ENCODE peak calls at places on chromosomes 11 and 22, in eight cellular contexts. H is EL, L is lower lobe of right lung, K is NCI-H2081, Q is substantia nigra, U is amniotic stem cell, C is Right ventricle myocardium superior, Z is hippocampal formation. X is an unnamed sample.

GRCh38 chr11:108242422-108242821 is 19.6 kb downstream of the ATM start:
- DNase-seq in C (no peak), H (no peak), U (no peak), K (no peak), Q (no peak), Z (no peak), L (no peak), X (no peak)

GRCh38 chr11:4581443-4581842 is at the start of gene OR52I2:
- DNase-seq in Q (no peak), C (no peak), Z (no peak), H (no peak), L (no peak), K (no peak), U (no peak), X (no peak)

GRCh38 chr11:35477871-35478270 is 47.5 kb downstream of the PAMR1 start:
- DNase-seq in Z (no peak), L (no peak), H (no peak), U (no peak), K (no peak), Q (no peak), C (no peak), X (peak)

GRCh38 chr22:46613606-46613997 is 6.6 kb upstream of the GRAMD4 start:
- DNase-seq in H (peak), U (no peak), L (peak), Q (no peak), K (no peak), C (peak), Z (no peak), X (no peak)

GRCh38 chr22:35375031-35375430 is 5.9 kb upstream of the HMOX1 start:
- DNase-seq in L (no peak), C (no peak), Z (no peak), Q (no peak), K (no peak), H (no peak), U (no peak), X (no peak)

GRCh38 chr11:119942021-119942420 is 195.9 kb downstream of the TRIM29 start:
- DNase-seq in C (no peak), H (no peak), U (no peak), Z (no peak), L (no peak), Q (no peak), K (no peak), X (no peak)

GRCh38 chr11:110835103-110835502 is 122.9 kb upstream of the ARHGAP20 start:
- DNase-seq in U (no peak), Z (no peak), L (no peak), C (no peak), H (no peak), Q (no peak), K (no peak), X (no peak)

GRCh38 chr22:40487663-40488249 is 117.4 kb downstream of the SGSM3 start:
- DNase-seq in K (peak), H (peak), Q (no peak), U (no peak), Z (peak), L (no peak), C (no peak), X (no peak)

GRCh38 chr22:50530280-50530856 is 556 bp upstream of the TYMP start:
- DNase-seq in K (no peak), Q (no peak), H (peak), L (peak), Z (no peak), U (no peak), C (peak), X (no peak)

GRCh38 chr22:49768961-49769690 is 58.5 kb downstream of the BRD1 start:
- DNase-seq in Z (no peak), C (no peak), K (no peak), H (no peak), Q (peak), U (no peak), L (peak), X (peak)

GRCh38 chr11:73340164-73340563 is 32.1 kb downstream of the ARHGEF17 start:
- DNase-seq in K (no peak), C (no peak), L (no peak), Z (no peak), H (no peak), U (no peak), Q (no peak), X (no peak)

GRCh38 chr11:11798586-11799438 is 43.0 kb upstream of the USP47 start:
- DNase-seq in C (peak), U (peak), Q (peak), Z (peak), K (peak), L (peak), H (peak), X (peak)

GRCh38 chr11:23359297-23359696 is 499.0 kb upstream of the CCDC179 start:
- DNase-seq in C (no peak), Z (no peak), K (no peak), L (no peak), U (peak), Q (no peak), H (peak), X (no peak)

GRCh38 chr11:13073119-13073981 is 64.2 kb downstream of the RASSF10 start:
- DNase-seq in C (no peak), H (peak), K (no peak), Q (no peak), L (no peak), U (no peak), Z (no peak), X (no peak)

GRCh38 chr11:119886667-119887230 is 157.7 kb upstream of the NECTIN1 start:
- DNase-seq in L (no peak), K (no peak), U (no peak), Z (no peak), C (no peak), H (no peak), Q (no peak), X (no peak)

GRCh38 chr11:99424313-99425084 is 403.8 kb downstream of the CNTN5 start:
- DNase-seq in L (no peak), C (peak), Q (no peak), U (no peak), K (no peak), Z (no peak), H (no peak), X (no peak)

GRCh38 chr11:473975-474785 is 24.1 kb downstream of the PTDSS2 start:
- DNase-seq in C (no peak), Z (no peak), K (no peak), H (no peak), L (no peak), Q (no peak), U (no peak), X (no peak)

GRCh38 chr22:33652596-33652995 is 267.7 kb downstream of the LARGE1 start:
- DNase-seq in L (no peak), C (no peak), H (no peak), K (no peak), Z (no peak), U (no peak), Q (no peak), X (no peak)

GRCh38 chr22:37059876-37060449 is 8.4 kb downstream of the KCTD17 start:
- DNase-seq in C (no peak), Z (no peak), Q (no peak), L (no peak), K (no peak), H (no peak), U (no peak), X (no peak)